ENCODE peak calls at places on chromosomes 13 and 19, in six cellular contexts. D is left ventricle myocardium inferior; U is AG04449; A is CD4-positive, alpha-beta T cell; I is foreskin fibroblast; E is heart left ventricle. L is an unnamed sample.

GRCh38 chr19:35107541-35107939 is 8.1 kb upstream of the FXYD3 start:
- DNase-seq in D (no peak), U (no peak), A (no peak), I (peak), E (no peak), L (no peak)

GRCh38 chr13:91690944-91691343 is 292.5 kb downstream of the GPC5 start:
- DNase-seq in D (no peak), U (no peak), A (no peak), I (no peak), E (no peak), L (no peak)

GRCh38 chr19:43743059-43743458 is 11.7 kb downstream of the SMG9 start:
- DNase-seq in D (no peak), U (no peak), A (no peak), I (no peak), E (no peak), L (no peak)

GRCh38 chr13:25180795-25181537 is 8.9 kb upstream of the AMER2 start:
- DNase-seq in D (no peak), U (no peak), A (no peak), I (no peak), E (no peak), L (no peak)

GRCh38 chr13:50403311-50403710 is 388.1 kb downstream of the KCNRG start:
- DNase-seq in D (no peak), U (no peak), A (no peak), I (no peak), E (no peak), L (no peak)

GRCh38 chr13:36275190-36276002 is 22.2 kb downstream of the CCDC169 start:
- DNase-seq in D (no peak), U (no peak), A (no peak), I (peak), E (no peak), L (no peak)

GRCh38 chr13:49219647-49220034 is 497 bp upstream of the MLNR start:
- DNase-seq in D (no peak), U (no peak), A (no peak), I (no peak), E (no peak), L (no peak)

GRCh38 chr19:46714523-46715106 is 2.3 kb downstream of the PRKD2 start:
- DNase-seq in D (no peak), U (no peak), A (peak), I (no peak), E (no peak), L (no peak)

GRCh38 chr19:45142728-45143115 is 18.1 kb downstream of the NKPD1 start:
- DNase-seq in D (no peak), U (no peak), A (no peak), I (no peak), E (no peak), L (no peak)

GRCh38 chr13:102035969-102036368 is 365.9 kb downstream of the FGF14 start:
- DNase-seq in D (no peak), U (no peak), A (no peak), I (no peak), E (no peak), L (no peak)

GRCh38 chr13:49806126-49806536 is 13.6 kb upstream of the KPNA3 start:
- DNase-seq in D (no peak), U (no peak), A (no peak), I (peak), E (no peak), L (no peak)

GRCh38 chr13:107291875-107292274 is 723.9 kb upstream of the ARGLU1 start:
- DNase-seq in D (no peak), U (no peak), A (no peak), I (no peak), E (no peak), L (no peak)

GRCh38 chr13:97067342-97067895 is 73.1 kb upstream of the OXGR1 start:
- DNase-seq in D (no peak), U (no peak), A (no peak), I (peak), E (no peak), L (no peak)
- TF ChIP-seq CTCF in D (no peak), U (no peak), A (no peak), I (no peak), E (no peak), L (no peak)

DNA sequence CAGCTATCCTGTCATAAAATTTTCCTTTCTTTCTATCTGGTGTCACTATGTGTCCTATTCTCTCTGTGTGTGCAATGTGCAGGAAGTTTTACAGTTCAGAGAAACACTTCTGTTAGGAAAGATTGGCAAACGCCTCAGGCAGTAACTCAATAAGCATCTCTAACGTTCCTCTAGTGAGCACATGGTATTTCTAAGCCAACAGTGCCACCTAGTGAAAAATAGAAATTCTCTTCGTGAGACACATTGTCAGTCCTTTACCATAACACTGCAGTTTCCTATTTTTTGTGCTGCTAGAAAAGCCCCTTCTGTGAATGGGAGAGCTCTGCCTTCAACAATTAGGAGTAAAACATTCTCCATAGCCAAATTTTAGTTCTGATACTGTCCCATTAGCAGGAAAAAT is 50.7 kb downstream of the ZNF723 start:
- DNase-seq in D (no peak), U (no peak), A (no peak), I (peak), E (no peak), L (no peak)
- TF ChIP-seq CTCF in D (peak), U (no peak), A (no peak), I (no peak), E (peak), L (no peak)

GRCh38 chr19:49423278-49423984 is at the start of gene PTH2:
- DNase-seq in D (no peak), U (no peak), A (no peak), I (no peak), E (no peak), L (no peak)

GRCh38 chr19:49423985-49424303 is 703 bp upstream of the PTH2 start:
- DNase-seq in D (no peak), U (no peak), A (no peak), I (no peak), E (no peak), L (no peak)

GRCh38 chr19:49421878-49422202 is 1.4 kb downstream of the PTH2 start:
- DNase-seq in D (no peak), U (no peak), A (no peak), I (no peak), E (no peak), L (no peak)

GRCh38 chr19:49421039-49421877 is 2.0 kb downstream of the PTH2 start:
- DNase-seq in D (peak), U (no peak), A (no peak), I (peak), E (peak), L (peak)

DNA sequence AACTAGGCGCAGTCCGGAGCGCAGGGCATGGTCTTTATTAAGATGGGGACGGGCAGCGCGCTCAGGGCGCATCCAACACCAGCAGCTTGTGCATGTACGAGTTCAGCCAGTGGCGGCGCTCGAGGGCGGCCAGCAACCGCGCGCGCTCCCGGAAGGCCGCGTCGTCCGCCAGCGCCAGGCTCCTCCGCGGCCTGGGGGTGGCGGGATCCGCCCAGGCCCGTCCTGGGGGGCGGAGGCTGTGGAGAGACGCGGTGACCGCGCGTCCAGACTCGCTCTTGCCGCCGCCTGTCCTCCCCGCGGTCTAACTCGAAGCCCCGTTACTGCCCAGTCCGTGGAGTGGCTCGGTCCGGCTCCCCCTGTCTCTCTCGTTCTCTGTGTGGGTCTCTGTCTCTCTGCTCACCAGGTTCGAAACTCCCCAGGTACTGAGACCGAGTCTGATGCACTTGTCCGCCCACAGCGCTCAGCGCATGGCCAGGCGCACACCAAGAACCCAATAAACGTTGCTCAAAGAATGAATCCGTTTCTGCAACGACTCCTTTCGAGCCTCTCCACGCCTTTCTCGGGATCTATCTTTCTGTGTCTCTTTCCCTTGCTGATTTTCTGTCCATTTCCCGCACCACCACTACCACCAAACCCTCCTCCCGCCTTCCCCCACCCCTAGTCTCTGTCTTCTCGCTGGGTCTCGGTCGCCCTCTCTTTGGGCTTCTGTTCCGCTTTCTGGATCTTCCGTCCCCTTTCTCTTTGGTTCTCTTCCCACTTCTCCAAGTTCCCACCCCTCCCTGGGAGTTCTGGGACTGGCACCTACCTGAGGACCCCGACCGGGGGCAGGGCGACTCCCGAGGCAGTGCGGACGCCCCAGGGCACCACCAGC is 599 bp downstream of the PTH2 start:
- DNase-seq in D (peak), U (no peak), A (no peak), I (peak), E (peak), L (no peak)
- TF ChIP-seq CTCF in D (peak), U (peak), A (peak), I (no peak), E (peak), L (no peak)

DNA sequence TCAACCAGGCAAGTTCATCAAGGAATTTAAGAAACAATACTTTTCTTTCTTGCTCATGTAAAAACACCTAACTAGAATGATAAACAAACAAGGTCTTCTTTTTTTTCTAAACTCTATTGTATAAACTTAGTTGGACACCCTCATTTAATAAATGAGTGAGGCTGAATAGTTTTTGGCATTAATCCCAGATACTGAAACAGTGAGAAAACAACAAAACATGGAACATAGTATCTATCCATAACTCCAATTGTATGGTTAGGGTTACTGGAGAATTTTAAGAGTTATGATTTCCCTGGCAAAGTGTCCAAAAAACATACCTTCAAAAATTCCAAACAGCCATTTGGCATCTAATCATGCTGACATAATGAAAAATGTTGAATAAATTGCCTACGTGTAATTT is 5.8 kb upstream of the POMP start:
- DNase-seq in D (no peak), U (no peak), A (no peak), I (no peak), E (no peak), L (no peak)
- TF ChIP-seq CTCF in D (no peak), U (no peak), A (no peak), I (no peak), E (no peak), L (no peak)

DNA sequence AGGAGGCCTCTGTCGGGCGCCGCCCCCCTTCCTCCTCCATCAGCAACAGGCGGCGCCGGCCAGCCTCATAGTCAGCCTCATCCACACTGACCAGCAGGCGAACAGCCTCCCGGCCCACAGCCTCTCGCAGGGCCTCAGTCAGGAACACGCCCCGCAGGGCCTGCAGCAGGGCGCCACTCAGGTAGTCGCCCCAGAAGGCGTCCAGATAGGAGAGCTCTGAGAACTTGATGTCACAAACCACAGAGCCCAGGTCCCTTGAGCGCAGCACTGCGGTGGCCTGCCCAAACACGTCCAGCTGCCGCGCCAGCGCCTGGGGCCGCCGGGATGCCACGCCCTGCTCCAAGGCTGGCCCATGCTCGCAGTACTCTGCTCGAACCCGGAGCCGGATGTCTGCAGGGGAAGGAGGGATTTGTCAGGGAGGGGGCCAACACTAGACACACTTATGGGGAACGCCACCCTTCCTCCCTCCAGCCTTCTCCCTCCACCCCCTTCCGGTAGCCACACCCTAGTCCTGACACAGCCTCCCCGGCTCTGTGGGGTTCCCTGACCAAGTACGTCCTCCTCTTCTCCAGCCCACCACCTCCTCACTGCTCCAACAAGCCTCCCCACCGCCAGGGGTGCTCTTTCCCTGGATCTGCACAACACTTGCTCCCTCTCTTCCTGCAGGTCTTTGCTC is 17.9 kb downstream of the DEDD2 start:
- DNase-seq in D (peak), U (no peak), A (no peak), I (no peak), E (peak), L (no peak)
- TF ChIP-seq CTCF in D (no peak), U (no peak), A (peak), I (no peak), E (no peak), L (no peak)

L was measured in omental fat pad.